ENCODE peak calls at places on chromosomes 4 and X, in ten cellular contexts. M, S, B, H, Q, V, Y, K, T and A are unnamed samples.

GRCh38 chrX:48490661-48491060 is 14.7 kb downstream of the FTSJ1 start:
- DNase-seq in M (no peak), S (no peak), B (no peak), H (no peak), Q (no peak), V (no peak), Y (peak; percentile 43), K (no peak), T (no peak), A (no peak)

GRCh38 chrX:6226053-6226645 is 2.5 kb downstream of the NLGN4X start:
- DNase-seq in M (no peak), S (no peak), B (peak; percentile 14), H (no peak), Q (no peak), V (no peak), Y (peak; percentile 6), K (no peak), T (no peak), A (no peak)

GRCh38 chrX:31608651-31609050 is 536.8 kb upstream of the FTHL17 start:
- DNase-seq in M (no peak), S (no peak), B (no peak), H (no peak), Q (no peak), V (no peak), Y (no peak), K (no peak), T (no peak), A (no peak)

GRCh38 chrX:5780821-5781220 is 447.8 kb downstream of the NLGN4X start:
- DNase-seq in M (no peak), S (no peak), B (no peak), H (no peak), Q (no peak), V (no peak), Y (no peak), K (no peak), T (no peak), A (no peak)

GRCh38 chr4:118740869-118741268 is 55.7 kb downstream of the METTL14 start:
- DNase-seq in M (no peak), S (no peak), B (no peak), H (no peak), Q (no peak), V (no peak), Y (no peak), K (no peak), T (no peak), A (no peak)

GRCh38 chr4:173135241-173135847 is 33.3 kb upstream of the GALNT7 start:
- DNase-seq in M (no peak), S (no peak), B (no peak), H (no peak), Q (no peak), V (no peak), Y (peak; percentile 68), K (peak; percentile 41), T (no peak), A (peak; percentile 33)

GRCh38 chr4:184268574-184269160 is 51.0 kb upstream of the ENPP6 start:
- DNase-seq in M (no peak), S (no peak), B (no peak), H (no peak), Q (no peak), V (no peak), Y (no peak), K (no peak), T (no peak), A (peak; percentile 1)

GRCh38 chr4:102345795-102346100 is 466 bp upstream of the SLC39A8 start:
- DNase-seq in M (no peak), S (no peak), B (no peak), H (no peak), Q (no peak), V (no peak), Y (peak; percentile 6), K (no peak), T (no peak), A (no peak)

GRCh38 chr4:140893939-140894338 is 137.8 kb upstream of the TBC1D9 start:
- DNase-seq in M (no peak), S (no peak), B (no peak), H (no peak), Q (no peak), V (no peak), Y (peak; percentile 67), K (no peak), T (no peak), A (no peak)

GRCh38 chr4:67934628-67935027 is 28.7 kb downstream of the TMPRSS11A start:
- DNase-seq in M (no peak), S (no peak), B (no peak), H (no peak), Q (no peak), V (no peak), Y (peak; percentile 39), K (no peak), T (no peak), A (no peak)

GRCh38 chr4:55820260-55820659 is 670 bp downstream of the EXOC1L start:
- DNase-seq in M (no peak), S (no peak), B (no peak), H (no peak), Q (no peak), V (no peak), Y (no peak), K (no peak), T (no peak), A (no peak)

GRCh38 chr4:137267024-137267423 is 265.3 kb downstream of the PCDH18 start:
- DNase-seq in M (no peak), S (no peak), B (no peak), H (no peak), Q (no peak), V (no peak), Y (peak; percentile 78), K (no peak), T (no peak), A (no peak)

GRCh38 chr4:7000421-7001176 is 42.6 kb upstream of the TADA2B start:
- DNase-seq in M (no peak), S (no peak), B (no peak), H (no peak), Q (no peak), V (no peak), Y (no peak), K (no peak), T (no peak), A (peak; percentile 63)

GRCh38 chr4:6999172-7000086 is 43.7 kb upstream of the TADA2B start:
- DNase-seq in M (no peak), S (no peak), B (no peak), H (peak; percentile 90), Q (no peak), V (no peak), Y (no peak), K (no peak), T (no peak), A (peak; percentile 50)

GRCh38 chr4:7002336-7002735 is 40.8 kb upstream of the TADA2B start:
- DNase-seq in M (no peak), S (no peak), B (no peak), H (no peak), Q (no peak), V (no peak), Y (no peak), K (no peak), T (no peak), A (peak; percentile 14)

GRCh38 chr4:7003176-7003878 is 39.8 kb upstream of the TADA2B start:
- DNase-seq in M (no peak), S (no peak), B (no peak), H (no peak), Q (no peak), V (no peak), Y (no peak), K (no peak), T (no peak), A (no peak)

DNA sequence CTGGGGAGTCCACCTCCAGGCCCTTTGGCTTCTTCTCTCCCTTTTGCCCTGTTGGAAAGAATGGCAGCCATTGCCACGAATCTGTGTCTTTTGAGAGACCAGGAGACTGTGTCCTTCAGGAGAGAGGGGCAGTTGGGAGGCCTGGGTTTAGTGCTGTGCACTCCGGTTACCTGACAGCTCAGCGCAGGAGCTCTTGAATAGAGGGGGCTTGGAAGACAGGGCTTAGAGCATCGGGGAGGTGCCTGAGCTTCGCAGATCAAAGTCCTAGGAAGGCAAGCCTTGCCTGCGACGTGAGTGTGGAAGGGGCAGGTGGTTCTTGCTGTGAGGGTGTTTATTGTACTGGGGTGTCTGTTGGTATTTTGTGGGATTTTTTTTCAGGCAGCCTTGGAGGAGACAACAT is 41.9 kb upstream of the TADA2B start:
- DNase-seq in M (no peak), S (no peak), B (peak; percentile 7), H (no peak), Q (no peak), V (no peak), Y (no peak), K (no peak), T (no peak), A (no peak)
- H3K36me3 ChIP-seq in M (peaks cover 10% of the 10 kb centered on the region), S (peaks cover 23% of the 10 kb centered on the region), B (peaks cover 5% of the 10 kb centered on the region), H (peaks cover 79% of the 10 kb centered on the region), Q (peaks cover 61% of the 10 kb centered on the region), V (peaks cover 3% of the 10 kb centered on the region), Y (peaks cover 13% of the 10 kb centered on the region), K (peaks cover 1% of the 10 kb centered on the region), T (peaks cover 40% of the 10 kb centered on the region), A (no peaks in the 10 kb centered on the region)

DNA sequence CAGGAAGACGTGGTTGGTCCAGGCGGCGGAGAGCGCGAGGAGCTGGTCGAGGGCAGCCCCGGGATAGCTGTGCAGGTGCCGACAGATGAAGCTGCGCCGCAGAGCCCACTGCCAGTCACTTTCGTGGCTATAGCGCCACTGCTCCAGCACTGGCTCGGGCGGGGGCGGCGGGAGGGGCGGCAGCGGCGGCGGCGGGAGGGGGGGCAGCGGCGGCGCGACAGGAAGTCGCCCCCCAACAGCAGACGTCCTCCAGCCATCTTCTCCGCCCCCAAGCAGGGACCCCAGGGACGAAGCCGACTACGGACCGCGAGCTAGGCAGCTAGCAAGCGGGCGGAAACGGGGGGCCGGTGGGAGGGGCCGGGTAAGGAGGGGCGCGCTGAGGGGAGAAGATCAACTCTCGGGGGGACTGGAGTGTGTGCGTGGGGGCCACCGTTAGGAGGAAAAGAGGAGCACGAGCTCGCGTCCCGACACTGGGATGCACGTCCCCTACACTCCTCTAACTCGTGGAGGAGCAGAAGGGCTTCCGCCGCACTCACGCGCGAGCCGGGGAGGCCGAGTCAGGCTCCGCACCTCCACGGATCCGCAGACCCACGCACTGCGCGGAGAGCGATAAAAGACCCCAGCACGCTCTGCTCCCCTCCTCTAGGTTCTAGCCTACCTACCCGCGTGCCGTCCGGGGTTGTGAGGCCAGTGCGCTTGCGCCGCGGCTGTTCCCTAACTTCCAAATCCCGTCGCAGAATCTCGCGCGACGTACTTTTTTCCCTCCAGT is at the start of gene NKRF:
- DNase-seq in M (peak; percentile 95), S (peak; percentile 32), B (peak; percentile 94), H (peak; percentile 68), Q (peak; percentile 89), V (no peak), Y (peak; percentile 81), K (no peak), T (peak; percentile 89), A (peak; percentile 94)
- H3K4me3 ChIP-seq in M (peak within 1 kb of the TSS; percentile 48), S (peak within 1 kb of the TSS; percentile 60), B (peak within 1 kb of the TSS; percentile 73), H (peak within 1 kb of the TSS; percentile 68), Q (peak within 1 kb of the TSS; percentile 75), V (peak within 1 kb of the TSS; percentile 86), Y (peak within 1 kb of the TSS; percentile 65), K (peak within 1 kb of the TSS; percentile 94), T (peak within 1 kb of the TSS; percentile 75), A (peak within 1 kb of the TSS; percentile 60)

GRCh38 chrX:20173856-20174255 is 32.2 kb upstream of the EIF1AX start:
- DNase-seq in M (no peak), S (no peak), B (no peak), H (no peak), Q (no peak), V (no peak), Y (no peak), K (no peak), T (no peak), A (no peak)
- H3K36me3 ChIP-seq in M (no peaks in the 10 kb centered on the region), S (no peaks in the 10 kb centered on the region), B (no peaks in the 10 kb centered on the region), H (peaks cover 34% of the 10 kb centered on the region), Q (peaks cover 23% of the 10 kb centered on the region), V (peaks cover 3% of the 10 kb centered on the region), Y (peaks cover 2% of the 10 kb centered on the region), K (no peaks in the 10 kb centered on the region), T (peaks cover 16% of the 10 kb centered on the region), A (no peaks in the 10 kb centered on the region)

GRCh38 chr4:188328966-188329365 is 189.7 kb downstream of the TRIML1 start:
- DNase-seq in M (no peak), S (no peak), B (no peak), H (no peak), Q (no peak), V (no peak), Y (no peak), K (no peak), T (no peak), A (no peak)
- H3K4me3 ChIP-seq in M (no peak overlapping the region), S (no peak overlapping the region), B (no peak overlapping the region), H (no peak overlapping the region), Q (no peak overlapping the region), V (no peak overlapping the region), Y (no peak overlapping the region), K (no peak overlapping the region), T (no peak overlapping the region), A (no peak overlapping the region)